ENCODE peak calls at places on chromosomes 6 and 20, in eight cellular contexts. Z is neuronal stem cell; V is CD8-positive, alpha-beta T cell; P is hepatocyte; R is IMR-90; L is transverse colon; U is left ventricle myocardium inferior; J is stomach. Q is an unnamed sample.
A peak's percentile ranks its signal among the peaks of the same experiment; 100 is the strongest.

GRCh38 chr6:169839898-169840631 is 88.6 kb downstream of the ERMARD start:
- DNase-seq in V (no peak), P (no peak), R (no peak), J (peak; percentile 21), U (no peak), Z (no peak), L (no peak), Q (peak; percentile 43)

GRCh38 chr20:5078399-5078958 is 41.3 kb downstream of the PCNA start:
- DNase-seq in R (peak; percentile 66), Z (no peak), V (peak; percentile 72), L (peak; percentile 83), P (no peak), U (peak; percentile 43), J (peak; percentile 75), Q (peak; percentile 77)

GRCh38 chr6:124223596-124223995 is 419.9 kb downstream of the NKAIN2 start:
- DNase-seq in R (no peak), J (no peak), P (no peak), L (no peak), Z (no peak), V (no peak), U (no peak), Q (no peak)

GRCh38 chr6:170092826-170093225 is 198.1 kb downstream of the DLL1 start:
- DNase-seq in U (no peak), V (no peak), L (no peak), R (no peak), P (no peak), J (no peak), Z (no peak), Q (peak; percentile 2)

GRCh38 chr6:2945069-2945452 is 26.3 kb downstream of the SERPINB6 start:
- DNase-seq in L (no peak), Z (no peak), R (no peak), V (no peak), P (no peak), U (no peak), J (no peak), Q (no peak)

GRCh38 chr6:99603421-99604160 is 3.0 kb upstream of the PRDM13 start:
- DNase-seq in Z (peak; percentile 73), U (no peak), J (no peak), R (peak; percentile 8), V (no peak), L (no peak), P (peak; percentile 62), Q (no peak)

GRCh38 chr6:100257661-100258395 is 206.9 kb downstream of the SIM1 start:
- DNase-seq in Z (peak; percentile 33), V (no peak), J (no peak), P (no peak), U (no peak), L (no peak), R (peak; percentile 68), Q (no peak)

GRCh38 chr6:113447088-113447831 is 409.9 kb upstream of the MARCKS start:
- DNase-seq in J (no peak), U (no peak), P (peak; percentile 51), L (no peak), Z (no peak), V (no peak), R (peak; percentile 97), Q (no peak)

GRCh38 chr20:62437985-62438384 is 10.6 kb upstream of the RBBP8NL start:
- DNase-seq in U (peak; percentile 26), J (no peak), V (no peak), Z (no peak), R (no peak), L (no peak), P (no peak), Q (no peak)

GRCh38 chr20:9260027-9260426 is 191.1 kb downstream of the PLCB4 start:
- DNase-seq in P (no peak), U (no peak), L (no peak), R (no peak), J (no peak), V (no peak), Z (no peak), Q (no peak)

DNA sequence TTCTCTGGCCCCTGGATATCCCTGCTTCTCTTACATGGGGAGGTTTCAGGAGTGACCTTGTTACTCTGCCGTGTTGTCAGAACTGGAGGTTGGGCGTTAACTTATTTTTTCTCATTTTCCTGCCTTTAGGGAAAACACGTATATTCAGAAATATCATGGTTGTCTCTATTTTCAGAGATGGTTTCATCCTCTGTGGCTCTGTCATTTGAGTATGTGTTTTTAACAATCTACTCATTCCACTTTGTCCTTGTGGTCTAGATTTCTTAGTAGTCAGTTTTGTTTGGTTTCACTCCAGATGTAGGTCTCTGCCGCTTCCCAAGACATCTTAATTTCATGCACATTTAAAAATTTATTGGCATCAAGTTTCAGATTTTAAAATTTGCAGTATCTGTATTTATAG is 45.9 kb downstream of the KCNS1 start:
- DNase-seq in P (no peak), V (no peak), Z (no peak), U (no peak), J (no peak), R (no peak), L (no peak), Q (no peak)
- H3K4me1 ChIP-seq in P (no peaks in the 10 kb centered on the region), V (peaks cover 70% of the 10 kb centered on the region), Z (peaks cover 3% of the 10 kb centered on the region), U (peaks cover 41% of the 10 kb centered on the region), J (peaks cover 4% of the 10 kb centered on the region), R (peaks cover 12% of the 10 kb centered on the region), L (peaks cover 2% of the 10 kb centered on the region), Q (peaks cover 18% of the 10 kb centered on the region)

GRCh38 chr6:30283761-30284160 is 43.0 kb upstream of the TRIM39 start:
- DNase-seq in R (no peak), J (no peak), P (no peak), U (no peak), L (no peak), V (no peak), Z (no peak), Q (no peak)
- H3K9me3 ChIP-seq in R (peaks cover 30% of the 10 kb centered on the region), J (peaks cover 99% of the 10 kb centered on the region), P (peaks cover 80% of the 10 kb centered on the region), U (peaks cover 95% of the 10 kb centered on the region), L (peaks cover 88% of the 10 kb centered on the region), V (peaks cover 21% of the 10 kb centered on the region), Z (peaks cover 26% of the 10 kb centered on the region), Q (peaks cover 5% of the 10 kb centered on the region)

DNA sequence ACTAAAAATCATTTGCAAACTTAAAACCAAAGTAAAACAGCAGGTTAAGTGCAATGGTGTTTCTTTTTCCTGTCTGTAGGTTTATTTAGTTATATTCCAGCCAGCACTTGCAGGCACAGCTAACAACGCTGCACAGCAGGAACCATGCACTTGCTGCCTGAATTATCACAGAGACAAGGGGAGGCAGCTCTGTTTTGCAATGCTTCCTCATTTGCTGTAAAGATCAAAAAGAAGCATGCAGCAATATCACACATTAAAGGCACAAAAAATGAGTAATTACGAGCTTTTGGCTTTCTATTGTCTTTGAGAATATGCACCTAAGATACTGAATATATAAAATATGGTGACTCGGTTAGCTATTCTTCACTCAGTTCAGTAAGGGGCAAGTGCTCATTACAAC is 241.9 kb downstream of the EPHA7 start:
- DNase-seq in L (no peak), P (no peak), R (no peak), Z (no peak), V (no peak), J (no peak), U (no peak), Q (no peak)
- H3K4me3 ChIP-seq in L (no peak overlapping the region), P (no peak overlapping the region), R (no peak overlapping the region), Z (no peak overlapping the region), V (no peak overlapping the region), J (no peak overlapping the region), U (no peak overlapping the region), Q (no peak overlapping the region)

GRCh38 chr20:24978493-24978892 is 14.1 kb downstream of the APMAP start:
- DNase-seq in P (no peak), V (no peak), U (no peak), J (no peak), L (no peak), Z (no peak), R (no peak), Q (no peak)
- H3K4me1 ChIP-seq in P (no peaks in the 10 kb centered on the region), V (peaks cover 5% of the 10 kb centered on the region), U (peaks cover under 1% of the 10 kb centered on the region), J (no peaks in the 10 kb centered on the region), L (no peaks in the 10 kb centered on the region), Z (no peaks in the 10 kb centered on the region), R (no peaks in the 10 kb centered on the region), Q (no peaks in the 10 kb centered on the region)

GRCh38 chr6:149264629-149265028 is 52.9 kb upstream of the TAB2 start:
- DNase-seq in L (no peak), V (peak; percentile 38), U (no peak), P (no peak), J (no peak), R (no peak), Z (no peak), Q (no peak)

GRCh38 chr6:149268146-149268545 is 49.4 kb upstream of the TAB2 start:
- DNase-seq in P (no peak), R (no peak), U (no peak), J (no peak), V (no peak), L (no peak), Z (no peak), Q (no peak)

GRCh38 chr6:149267513-149268043 is 49.9 kb upstream of the TAB2 start:
- DNase-seq in U (no peak), J (no peak), L (peak; percentile 17), R (no peak), V (no peak), Z (no peak), P (no peak), Q (no peak)

GRCh38 chr6:149265945-149266344 is 51.6 kb upstream of the TAB2 start:
- DNase-seq in V (no peak), Z (no peak), J (no peak), U (no peak), R (no peak), L (no peak), P (no peak), Q (no peak)

DNA sequence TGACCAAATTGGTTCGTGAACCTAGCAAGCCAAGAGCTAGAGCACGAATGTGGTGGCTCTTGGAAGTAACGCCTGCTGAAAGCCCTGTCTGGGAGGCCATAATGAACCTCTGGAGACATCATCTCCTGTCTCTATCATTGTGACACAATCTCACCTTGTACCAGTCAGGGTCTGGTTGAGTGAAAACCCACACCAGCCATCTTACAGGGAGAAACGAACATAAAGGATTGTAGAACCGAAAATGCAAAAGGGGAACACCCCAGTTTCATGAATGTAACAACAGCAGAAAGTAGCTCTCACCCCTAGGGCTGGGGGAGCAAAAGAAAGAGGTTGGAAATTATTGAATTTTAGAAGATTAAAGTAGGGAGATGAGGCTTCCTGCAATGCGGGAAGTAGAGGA is 50.9 kb upstream of the TAB2 start:
- DNase-seq in Z (no peak), V (no peak), L (no peak), J (no peak), R (no peak), U (no peak), P (no peak), Q (no peak)
- H3K9me3 ChIP-seq in Z (no peaks in the 10 kb centered on the region), V (no peaks in the 10 kb centered on the region), L (no peaks in the 10 kb centered on the region), J (no peaks in the 10 kb centered on the region), R (no peaks in the 10 kb centered on the region), U (peaks cover 2% of the 10 kb centered on the region), P (no peaks in the 10 kb centered on the region), Q (no peaks in the 10 kb centered on the region)

GRCh38 chr6:93136111-93136510 is 283.2 kb downstream of the EPHA7 start:
- DNase-seq in P (no peak), Z (no peak), V (no peak), U (no peak), J (no peak), L (no peak), R (no peak), Q (no peak)
- H3K4me3 ChIP-seq in P (no peak overlapping the region), Z (no peak overlapping the region), V (no peak overlapping the region), U (no peak overlapping the region), J (no peak overlapping the region), L (no peak overlapping the region), R (no peak overlapping the region), Q (no peak overlapping the region)

DNA sequence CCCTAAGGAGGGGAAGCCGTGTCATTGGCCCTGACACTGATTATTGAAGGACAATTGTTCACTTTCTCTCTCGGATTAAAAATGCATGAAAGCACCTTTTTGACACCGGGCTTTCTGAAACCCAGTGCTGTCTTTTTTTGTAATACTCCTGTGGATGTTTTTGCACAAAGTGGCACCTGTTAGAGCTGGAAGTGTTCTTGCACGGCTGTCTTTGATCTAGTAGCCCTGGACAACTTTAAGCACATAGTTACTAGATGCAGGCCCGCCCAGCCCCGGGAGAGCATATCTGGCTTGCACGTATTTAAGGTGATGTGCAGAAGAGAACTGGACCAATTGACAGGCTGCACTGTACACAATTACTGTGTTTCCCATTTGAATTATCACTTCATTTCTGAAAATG is 72.6 kb downstream of the ARID1B start:
- DNase-seq in V (no peak), L (no peak), R (no peak), Z (no peak), U (no peak), P (no peak), J (no peak), Q (no peak)
- H3K4me1 ChIP-seq in V (peaks cover 47% of the 10 kb centered on the region), L (peaks cover 43% of the 10 kb centered on the region), R (peaks cover 18% of the 10 kb centered on the region), Z (peaks cover 4% of the 10 kb centered on the region), U (peaks cover 100% of the 10 kb centered on the region), P (peaks cover 26% of the 10 kb centered on the region), J (peaks cover 32% of the 10 kb centered on the region), Q (no peaks in the 10 kb centered on the region)